ENCODE peak calls at places on chromosomes 13 and 19, in six cellular contexts. K is heart left ventricle, O is stomach, X is retinal pigment epithelial cell, I is AG09319, B is PC-3. G is an unnamed sample.
A peak's percentile ranks its signal among the peaks of the same experiment; 100 is the strongest.

GRCh38 chr13:59962343-59962742 is 201.4 kb downstream of the DIAPH3 start:
- DNase-seq in K (no peak), O (no peak), X (no peak), I (no peak), B (no peak), G (no peak)

GRCh38 chr13:20411638-20412342 is 113.9 kb downstream of the CRYL1 start:
- DNase-seq in K (no peak), O (no peak), X (no peak), I (no peak), B (no peak), G (peak; percentile 75)

GRCh38 chr13:111317571-111318360 is 2.7 kb upstream of the TEX29 start:
- DNase-seq in K (no peak), O (no peak), X (no peak), I (no peak), B (no peak), G (no peak)

GRCh38 chr19:51063664-51064063 is 1.2 kb downstream of the KLK13 start:
- DNase-seq in K (no peak), O (peak; percentile 30), X (no peak), I (no peak), B (no peak), G (no peak)

GRCh38 chr13:84439108-84439507 is 556.8 kb upstream of the SLITRK1 start:
- DNase-seq in K (no peak), O (no peak), X (peak; percentile 66), I (no peak), B (no peak), G (no peak)

GRCh38 chr13:40592035-40592434 is 74.4 kb downstream of the FOXO1 start:
- DNase-seq in K (no peak), O (no peak), X (no peak), I (no peak), B (no peak), G (no peak)

GRCh38 chr13:24270639-24271131 is 38.7 kb upstream of the C1QTNF9 start:
- DNase-seq in K (peak; percentile 72), O (peak; percentile 61), X (peak; percentile 33), I (no peak), B (no peak), G (peak; percentile 61)

GRCh38 chr13:48775285-48775684 is 121.6 kb downstream of the CYSLTR2 start:
- DNase-seq in K (no peak), O (no peak), X (no peak), I (no peak), B (no peak), G (no peak)

GRCh38 chr19:27735314-27735713 is 1477.6 kb downstream of the UQCRFS1 start:
- DNase-seq in K (no peak), O (no peak), X (no peak), I (no peak), B (no peak), G (no peak)

GRCh38 chr13:106573855-106574254 is 5.9 kb upstream of the ARGLU1 start:
- DNase-seq in K (peak; percentile 39), O (peak; percentile 61), X (no peak), I (no peak), B (no peak), G (no peak)

GRCh38 chr13:103803349-103803748 is 737.1 kb upstream of the SLC10A2 start:
- DNase-seq in K (no peak), O (no peak), X (no peak), I (no peak), B (no peak), G (no peak)

GRCh38 chr13:68234278-68234677 is 1004.1 kb upstream of the PCDH9 start:
- DNase-seq in K (no peak), O (no peak), X (no peak), I (no peak), B (peak; percentile 15), G (no peak)

GRCh38 chr19:45340232-45340898 is at the start of gene KLC3:
- DNase-seq in K (no peak), O (peak; percentile 75), X (no peak), I (no peak), B (peak; percentile 70), G (peak; percentile 74)

GRCh38 chr13:34738251-34739170 is 203.6 kb upstream of the NBEA start:
- DNase-seq in K (no peak), O (no peak), X (no peak), I (no peak), B (no peak), G (no peak)

GRCh38 chr13:44989941-44990340 is 603 bp downstream of the GPALPP1 start:
- DNase-seq in K (no peak), O (no peak), X (no peak), I (no peak), B (no peak), G (peak; percentile 31)

GRCh38 chr13:28355822-28356371 is 139.0 kb downstream of the FLT1 start:
- DNase-seq in K (no peak), O (no peak), X (peak; percentile 57), I (no peak), B (no peak), G (no peak)

GRCh38 chr13:111161601-111162600 is 46.8 kb downstream of the ARHGEF7 start:
- DNase-seq in K (no peak), O (no peak), X (no peak), I (no peak), B (no peak), G (no peak)

GRCh38 chr19:29620931-29621351 is 14.9 kb downstream of the POP4 start:
- DNase-seq in K (no peak), O (no peak), X (no peak), I (no peak), B (no peak), G (no peak)

GRCh38 chr19:19211499-19212432 is at the start of gene NCAN:
- DNase-seq in K (no peak), O (no peak), X (no peak), I (no peak), B (no peak), G (no peak)

GRCh38 chr13:113390874-113391497 is 27.1 kb upstream of the GRTP1 start:
- DNase-seq in K (no peak), O (no peak), X (no peak), I (no peak), B (no peak), G (no peak)

GRCh38 chr19:413756-414420 is 4.9 kb upstream of the C2CD4C start:
- DNase-seq in K (no peak), O (no peak), X (no peak), I (no peak), B (no peak), G (no peak)

GRCh38 chr19:48596679-48597465 is 9.7 kb upstream of the SPACA4 start:
- DNase-seq in K (no peak), O (no peak), X (no peak), I (no peak), B (no peak), G (peak; percentile 74)

GRCh38 chr13:34172048-34172447 is 354.1 kb downstream of the RFC3 start:
- DNase-seq in K (no peak), O (no peak), X (no peak), I (no peak), B (peak; percentile 28), G (no peak)

GRCh38 chr13:41568990-41569387 is 111.6 kb downstream of the RGCC start:
- DNase-seq in K (no peak), O (no peak), X (no peak), I (no peak), B (no peak), G (no peak)

GRCh38 chr13:30864352-30865130 is 41.5 kb upstream of the MEDAG start:
- DNase-seq in K (no peak), O (no peak), X (peak; percentile 77), I (peak; percentile 45), B (no peak), G (no peak)

GRCh38 chr13:35598790-35599369 is 122.4 kb upstream of the MAB21L1 start:
- DNase-seq in K (no peak), O (no peak), X (no peak), I (no peak), B (no peak), G (no peak)

GRCh38 chr19:44643605-44644390 is at the start of gene PVR:
- DNase-seq in K (peak; percentile 81), O (peak; percentile 72), X (no peak), I (no peak), B (peak; percentile 77), G (peak; percentile 82)

GRCh38 chr13:26445092-26445491 is 112.4 kb upstream of the WASF3 start:
- DNase-seq in K (no peak), O (no peak), X (no peak), I (no peak), B (no peak), G (no peak)
- TF ChIP-seq CTCF in K (no peak), O (no peak), X (peak; percentile 8), I (no peak), B (no peak), G (no peak)

GRCh38 chr19:33310606-33311325 is 8.4 kb upstream of the CEBPA start:
- DNase-seq in K (no peak), O (peak; percentile 80), X (no peak), I (no peak), B (peak; percentile 66), G (no peak)
- TF ChIP-seq CTCF in K (no peak), O (no peak), X (no peak), I (no peak), B (no peak), G (no peak)

GRCh38 chr13:78131811-78132210 is 213.2 kb upstream of the EDNRB start:
- DNase-seq in K (no peak), O (no peak), X (no peak), I (no peak), B (peak; percentile 6), G (no peak)
- TF ChIP-seq CTCF in K (no peak), O (no peak), X (peak; percentile 61), I (peak; percentile 40), B (no peak), G (no peak)

GRCh38 chr19:55087542-55087935 is 11.9 kb downstream of the EPS8L1 start:
- DNase-seq in K (no peak), O (no peak), X (no peak), I (no peak), B (no peak), G (no peak)
- TF ChIP-seq CTCF in K (no peak), O (no peak), X (no peak), I (no peak), B (no peak), G (no peak)

DNA sequence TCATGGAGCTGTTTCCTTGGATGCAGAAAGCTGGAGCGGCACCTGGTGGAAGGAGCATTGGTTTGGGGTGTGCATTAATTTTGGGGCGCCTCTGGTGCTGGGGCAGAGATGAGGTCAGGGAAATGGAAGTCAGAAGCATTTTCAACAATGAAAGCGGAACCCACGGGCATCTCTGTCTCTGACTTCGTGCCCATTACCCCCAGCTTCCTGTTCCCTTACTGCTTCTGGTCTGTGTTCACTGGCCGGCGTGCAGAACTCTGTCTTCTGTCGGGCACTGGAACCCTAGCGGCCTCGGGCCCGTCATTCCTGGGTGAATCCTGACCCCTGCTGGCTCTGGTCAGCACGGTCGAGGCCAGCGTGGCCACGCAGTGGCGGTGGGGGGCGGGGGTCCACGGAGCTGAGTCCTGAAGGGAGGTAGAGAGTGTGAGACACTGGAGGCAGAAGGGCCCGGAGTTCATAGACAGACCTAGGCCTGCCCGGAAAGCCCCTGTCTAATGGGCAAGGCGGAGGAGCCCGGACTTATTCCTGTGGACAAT is 7.9 kb upstream of the LINGO3 start:
- DNase-seq in K (peak; percentile 77), O (peak; percentile 65), X (no peak), I (no peak), B (peak; percentile 46), G (peak; percentile 77)
- TF ChIP-seq CTCF in K (peak; percentile 67), O (no peak), X (peak; percentile 63), I (peak; percentile 57), B (peak; percentile 67), G (peak; percentile 57)

GRCh38 chr19:17109300-17109699 is 33.7 kb downstream of the MYO9B start:
- DNase-seq in K (no peak), O (no peak), X (no peak), I (no peak), B (no peak), G (no peak)
- TF ChIP-seq CTCF in K (no peak), O (no peak), X (no peak), I (no peak), B (no peak), G (no peak)

GRCh38 chr19:41626877-41627276 is at the start of gene CEACAM4:
- DNase-seq in K (peak; percentile 49), O (peak; percentile 40), X (no peak), I (no peak), B (no peak), G (no peak)
- TF ChIP-seq CTCF in K (no peak), O (no peak), X (no peak), I (no peak), B (no peak), G (no peak)

G was measured in GM13976.